ENCODE peak calls at places on chromosomes 2 and 18, in four cellular contexts. W is GM19239; O is activated T-cell treated with anti-CD3 and anti-CD28 coated beads, Interleukin-2, amount 50 U/mL, for 72 hours; J is NCI-H1092. F is an unnamed sample.

GRCh38 chr18:36532394-36532793 is 234.9 kb downstream of the FHOD3 start:
- DNase-seq in J (no peak), O (no peak), W (no peak), F (no peak)

GRCh38 chr2:70964596-70965386 is 13.6 kb upstream of the ANKRD53 start:
- DNase-seq in W (peak), J (no peak), O (peak), F (peak)

GRCh38 chr2:16487686-16488085 is 177.9 kb downstream of the CYRIA start:
- DNase-seq in O (no peak), J (no peak), W (no peak), F (no peak)

GRCh38 chr2:8893978-8894820 is 56.8 kb upstream of the KIDINS220 start:
- DNase-seq in O (no peak), W (no peak), J (no peak), F (no peak)

GRCh38 chr2:11446733-11447248 is 19.2 kb downstream of the E2F6 start:
- DNase-seq in W (peak), J (peak), O (peak), F (peak)

GRCh38 chr2:654896-655295 is 22.3 kb downstream of the TMEM18 start:
- DNase-seq in O (no peak), W (no peak), J (no peak), F (no peak)

GRCh38 chr18:79608535-79608934 is 71.1 kb upstream of the CTDP1 start:
- DNase-seq in W (no peak), J (no peak), O (no peak), F (no peak)

GRCh38 chr2:69499966-69500365 is 62.7 kb upstream of the NFU1 start:
- DNase-seq in J (no peak), O (no peak), W (no peak), F (no peak)

GRCh38 chr2:219460424-219460926 is 25.8 kb downstream of the SPEG start:
- DNase-seq in O (no peak), W (no peak), J (peak), F (no peak)

GRCh38 chr2:66494708-66495107 is 59.8 kb downstream of the MEIS1 start:
- DNase-seq in W (no peak), J (no peak), O (no peak), F (no peak)

GRCh38 chr2:3313845-3314375 is 63.7 kb downstream of the EIPR1 start:
- DNase-seq in J (no peak), O (no peak), W (no peak), F (no peak)

GRCh38 chr18:9380571-9381390 is 46.2 kb downstream of the TWSG1 start:
- DNase-seq in W (no peak), O (no peak), J (peak), F (no peak)

F was measured in germinal center.